ENCODE peak calls at places on chromosomes 5 and 9, in six cellular contexts. J is MM.1S, G is fibroblast of lung, Q is left lung, A is right lobe of liver, U is testis. F is an unnamed sample.

GRCh38 chr9:4508907-4509589 is 18.8 kb downstream of the SLC1A1 start:
- DNase-seq in A (peak; percentile 24), Q (no peak), G (no peak), J (no peak), U (no peak), F (no peak)

GRCh38 chr5:104817127-104817526 is 1254.5 kb upstream of the NUDT12 start:
- DNase-seq in G (no peak), J (no peak), A (no peak), Q (no peak), U (no peak), F (no peak)

GRCh38 chr9:135463140-135463539 is 16.4 kb upstream of the PPP1R26 start:
- DNase-seq in A (no peak), U (no peak), G (peak; percentile 36), J (no peak), Q (no peak), F (no peak)

GRCh38 chr5:32790411-32790951 is 79.4 kb downstream of the NPR3 start:
- DNase-seq in A (no peak), Q (no peak), G (peak; percentile 31), U (no peak), J (no peak), F (no peak)

GRCh38 chr9:35490155-35490909 is 421 bp downstream of the RUSC2 start:
- DNase-seq in A (peak; percentile 44), U (peak; percentile 41), Q (peak; percentile 87), J (no peak), G (peak; percentile 9), F (no peak)

GRCh38 chr5:76710991-76711390 is 4.9 kb upstream of the F2R start:
- DNase-seq in J (peak; percentile 19), Q (no peak), U (no peak), A (no peak), G (peak; percentile 57), F (no peak)

GRCh38 chr9:5357431-5358105 is 17.9 kb upstream of the RLN1 start:
- DNase-seq in U (no peak), Q (no peak), J (no peak), A (no peak), G (no peak), F (no peak)

GRCh38 chr9:98146101-98146991 is 27.3 kb upstream of the TRIM14 start:
- DNase-seq in Q (peak; percentile 92), G (peak; percentile 38), U (no peak), A (peak; percentile 90), J (peak; percentile 37), F (peak; percentile 94)

GRCh38 chr9:128627906-128628305 is 28.7 kb downstream of the DYNC2I2 start:
- DNase-seq in A (no peak), J (no peak), G (no peak), U (no peak), Q (peak; percentile 49), F (no peak)

GRCh38 chr9:30676642-30677041 is 1707.8 kb upstream of the ACO1 start:
- DNase-seq in J (no peak), U (no peak), Q (no peak), G (no peak), A (no peak), F (no peak)

GRCh38 chr5:134525687-134526482 is 415 bp downstream of the JADE2 start:
- DNase-seq in Q (peak; percentile 87), J (peak; percentile 60), U (peak; percentile 75), G (peak; percentile 86), A (peak; percentile 66), F (peak; percentile 94)
- TF ChIP-seq CTCF in Q (no peak), J (peak; percentile 3), U (no peak), G (no peak), A (no peak), F (no peak)

GRCh38 chr5:137491121-137491520 is 8.0 kb downstream of the SPOCK1 start:
- DNase-seq in J (no peak), Q (no peak), U (no peak), A (no peak), G (no peak), F (no peak)

GRCh38 chr5:137488516-137488915 is 10.6 kb downstream of the SPOCK1 start:
- DNase-seq in J (no peak), Q (no peak), U (no peak), G (no peak), A (no peak), F (no peak)

GRCh38 chr5:137488974-137489373 is 10.2 kb downstream of the SPOCK1 start:
- DNase-seq in A (no peak), U (no peak), J (no peak), Q (no peak), G (no peak), F (no peak)

GRCh38 chr5:137487600-137487999 is 11.5 kb downstream of the SPOCK1 start:
- DNase-seq in Q (no peak), G (no peak), U (no peak), A (no peak), J (no peak), F (no peak)

GRCh38 chr5:137486707-137487106 is 12.4 kb downstream of the SPOCK1 start:
- DNase-seq in A (no peak), U (no peak), Q (no peak), G (no peak), J (no peak), F (no peak)
- H3K27ac ChIP-seq in A (no peak overlapping the region), U (no peak overlapping the region), Q (no peak overlapping the region), G (no peak overlapping the region), J (no peak overlapping the region), F (no peak overlapping the region)

DNA sequence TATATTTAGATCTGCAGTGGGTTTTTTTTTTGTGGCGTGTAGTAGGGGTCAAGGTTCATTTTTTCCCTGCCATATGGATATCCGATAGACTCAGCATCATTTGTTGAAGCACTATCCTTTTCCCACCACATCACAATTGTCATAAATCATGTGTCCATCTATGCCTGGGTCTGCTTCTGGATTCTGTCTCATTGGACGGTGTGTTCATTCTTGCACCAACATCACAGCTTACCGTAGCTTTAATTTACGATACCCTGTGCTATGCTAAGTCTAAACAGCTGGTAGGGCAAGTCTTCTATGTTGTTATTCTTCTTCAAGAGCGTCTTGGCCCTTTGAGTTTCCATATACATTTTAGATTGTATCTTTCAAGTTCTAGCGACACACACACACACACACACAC is 175.0 kb downstream of the RGS3 start:
- DNase-seq in J (no peak), U (no peak), Q (no peak), A (no peak), G (no peak), F (no peak)
- H3K9me3 ChIP-seq in J (no peaks in the 10 kb centered on the region), U (no peaks in the 10 kb centered on the region), Q (no peaks in the 10 kb centered on the region), A (no peaks in the 10 kb centered on the region), G (no peaks in the 10 kb centered on the region), F (no peaks in the 10 kb centered on the region)

DNA sequence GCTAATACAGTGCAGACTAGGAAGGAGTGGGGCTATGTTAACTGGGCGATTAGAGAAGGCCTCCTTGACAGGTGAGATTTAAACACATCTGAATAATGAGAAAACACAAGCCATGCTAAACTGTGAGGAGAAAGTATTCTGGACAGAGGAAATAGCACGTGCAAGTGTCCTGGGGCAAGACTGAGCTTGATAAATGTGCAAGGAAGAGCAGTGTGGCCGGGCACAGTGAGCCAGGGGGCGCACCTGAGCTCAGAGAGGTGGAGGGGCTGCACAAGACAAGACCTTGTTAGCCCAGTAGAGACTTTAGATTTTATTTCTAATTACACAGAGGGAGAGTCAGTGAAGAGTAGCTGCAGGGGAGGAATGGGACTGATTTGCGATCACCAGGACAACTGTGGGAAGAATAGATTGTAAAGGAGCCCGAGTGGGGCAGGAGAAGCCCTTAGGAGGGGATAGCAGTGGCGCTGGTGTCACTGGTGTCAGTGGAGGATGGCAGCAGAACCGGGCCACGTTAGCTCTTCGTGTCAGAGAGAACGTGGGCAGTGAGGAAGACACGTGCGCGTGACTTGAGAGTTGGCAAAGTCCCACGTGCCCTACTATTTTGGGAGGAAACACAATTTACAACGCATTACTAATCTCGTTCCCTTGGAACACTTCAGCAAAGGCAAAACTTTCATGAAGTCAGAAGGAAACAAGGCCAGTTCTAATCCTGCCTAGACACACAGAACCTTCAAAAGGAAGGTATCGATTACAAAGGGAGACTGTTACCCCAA is 17.9 kb upstream of the C5orf47 start:
- DNase-seq in U (no peak), A (no peak), J (no peak), G (no peak), Q (no peak), F (no peak)
- TF ChIP-seq CTCF in U (no peak), A (no peak), J (peak; percentile 33), G (no peak), Q (no peak), F (no peak)

GRCh38 chr5:110376281-110376916 is 350.1 kb downstream of the TMEM232 start:
- DNase-seq in Q (no peak), A (no peak), J (no peak), G (peak; percentile 23), U (no peak), F (no peak)

GRCh38 chr5:110377411-110378392 is 348.8 kb downstream of the TMEM232 start:
- DNase-seq in A (no peak), G (no peak), U (no peak), Q (no peak), J (no peak), F (no peak)
- H3K27ac ChIP-seq in A (no peak overlapping the region), G (peak overlapping the region; percentile 12), U (no peak overlapping the region), Q (no peak overlapping the region), J (no peak overlapping the region), F (no peak overlapping the region)